ENCODE peak calls at places on chromosomes 13 and 19, in six cellular contexts. J is pancreas, M is osteocyte, B is A549, W is GM10248, F is glutamatergic neuron. Z is an unnamed sample.

GRCh38 chr13:42836930-42837329 is 55.5 kb downstream of the FAM216B start:
- DNase-seq in B (peak), W (no peak), J (no peak), F (no peak), M (no peak), Z (no peak)

GRCh38 chr13:36006347-36006746 is 124.8 kb downstream of the DCLK1 start:
- DNase-seq in B (no peak), F (no peak), W (no peak), J (no peak), M (no peak), Z (no peak)

GRCh38 chr13:107069107-107069776 is 501.3 kb upstream of the ARGLU1 start:
- DNase-seq in J (no peak), B (peak), F (no peak), W (no peak), M (no peak), Z (no peak)

GRCh38 chr19:39223703-39224279 is 19.7 kb upstream of the SYCN start:
- DNase-seq in J (no peak), W (no peak), F (no peak), B (no peak), M (no peak), Z (peak)

GRCh38 chr13:88031980-88032562 is 360.9 kb downstream of the SLITRK5 start:
- DNase-seq in F (no peak), J (no peak), M (no peak), W (no peak), B (no peak), Z (no peak)

GRCh38 chr19:13920940-13921744 is 15.1 kb downstream of the CC2D1A start:
- DNase-seq in M (no peak), B (peak), J (no peak), F (no peak), W (no peak), Z (no peak)

GRCh38 chr13:112956516-112957294 is 12.3 kb upstream of the MCF2L start:
- DNase-seq in W (no peak), B (no peak), J (peak), M (no peak), F (no peak), Z (no peak)

GRCh38 chr13:108679989-108680388 is 50.6 kb downstream of the MYO16 start:
- DNase-seq in W (no peak), B (no peak), F (no peak), M (no peak), J (no peak), Z (no peak)

GRCh38 chr13:33825083-33825482 is 7.1 kb downstream of the RFC3 start:
- DNase-seq in F (no peak), B (no peak), M (no peak), J (no peak), W (no peak), Z (no peak)

GRCh38 chr19:36215276-36216171 is 618 bp downstream of the ZNF146 start:
- DNase-seq in B (peak), W (peak), F (peak), J (no peak), M (no peak), Z (no peak)

DNA sequence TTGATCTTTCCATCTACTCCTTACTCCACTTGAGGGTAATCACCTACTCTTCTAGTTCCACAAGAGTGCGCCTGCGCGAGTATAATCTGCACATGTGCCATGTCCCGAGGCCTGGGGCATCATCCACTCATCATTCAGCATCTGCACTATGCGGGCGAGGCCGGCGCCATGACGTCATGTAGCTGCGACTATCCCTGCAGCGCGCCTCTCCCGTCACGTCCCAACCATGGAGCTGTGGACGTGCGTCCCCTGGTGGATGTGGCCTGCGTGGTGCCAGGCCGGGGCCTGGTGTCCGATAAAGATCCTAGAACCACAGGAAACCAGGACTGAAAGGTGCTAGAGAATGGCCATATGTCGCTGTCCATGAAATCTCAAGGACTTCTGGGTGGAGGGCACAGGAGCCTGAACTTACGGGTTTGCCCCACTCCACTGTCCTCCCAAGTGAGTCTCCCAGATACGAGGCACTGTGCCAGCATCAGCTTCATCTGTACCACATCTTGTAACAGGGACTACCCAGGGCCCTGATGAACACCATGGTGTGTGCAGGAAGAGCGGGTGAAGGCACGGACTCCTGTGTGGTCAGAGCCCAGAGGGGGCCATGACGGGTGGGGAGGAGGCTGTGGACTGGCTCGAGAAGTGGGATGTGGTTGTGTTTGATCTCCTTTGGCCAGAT is 2.7 kb upstream of the KLK2 start:
- DNase-seq in M (no peak), B (peak), W (no peak), F (no peak), J (peak), Z (no peak)
- TF ChIP-seq CTCF in M (no peak), B (peak), W (no peak), F (no peak), J (no peak), Z (no peak)

GRCh38 chr19:48812094-48812929 is 1.5 kb upstream of the BCAT2 start:
- DNase-seq in M (peak), J (peak), W (peak), F (peak), B (peak), Z (peak)
- TF ChIP-seq CTCF in M (no peak), J (no peak), W (no peak), F (no peak), B (no peak), Z (no peak)

DNA sequence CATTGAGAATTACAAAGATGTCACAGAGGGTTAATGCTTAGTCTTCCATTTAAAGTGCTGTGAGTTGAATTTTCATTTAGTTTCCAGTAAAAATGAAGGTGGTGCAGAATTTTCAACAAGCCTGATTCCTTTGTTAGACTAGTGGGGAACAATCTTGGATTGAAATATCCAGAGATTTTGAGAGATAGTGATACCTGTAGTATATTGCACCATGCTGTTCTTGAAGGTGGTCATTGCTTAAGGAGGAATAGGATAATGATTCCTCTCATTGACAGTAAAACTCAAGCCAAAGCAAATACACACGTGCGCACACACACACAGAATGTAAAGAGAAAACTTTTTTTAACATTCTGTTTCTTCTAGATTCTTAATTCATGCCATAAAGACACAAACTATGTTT is 5.3 kb downstream of the PCDH17 start:
- DNase-seq in W (no peak), F (no peak), J (no peak), B (no peak), M (no peak), Z (no peak)
- TF ChIP-seq CTCF in W (no peak), F (no peak), J (no peak), B (no peak), M (no peak), Z (no peak)

DNA sequence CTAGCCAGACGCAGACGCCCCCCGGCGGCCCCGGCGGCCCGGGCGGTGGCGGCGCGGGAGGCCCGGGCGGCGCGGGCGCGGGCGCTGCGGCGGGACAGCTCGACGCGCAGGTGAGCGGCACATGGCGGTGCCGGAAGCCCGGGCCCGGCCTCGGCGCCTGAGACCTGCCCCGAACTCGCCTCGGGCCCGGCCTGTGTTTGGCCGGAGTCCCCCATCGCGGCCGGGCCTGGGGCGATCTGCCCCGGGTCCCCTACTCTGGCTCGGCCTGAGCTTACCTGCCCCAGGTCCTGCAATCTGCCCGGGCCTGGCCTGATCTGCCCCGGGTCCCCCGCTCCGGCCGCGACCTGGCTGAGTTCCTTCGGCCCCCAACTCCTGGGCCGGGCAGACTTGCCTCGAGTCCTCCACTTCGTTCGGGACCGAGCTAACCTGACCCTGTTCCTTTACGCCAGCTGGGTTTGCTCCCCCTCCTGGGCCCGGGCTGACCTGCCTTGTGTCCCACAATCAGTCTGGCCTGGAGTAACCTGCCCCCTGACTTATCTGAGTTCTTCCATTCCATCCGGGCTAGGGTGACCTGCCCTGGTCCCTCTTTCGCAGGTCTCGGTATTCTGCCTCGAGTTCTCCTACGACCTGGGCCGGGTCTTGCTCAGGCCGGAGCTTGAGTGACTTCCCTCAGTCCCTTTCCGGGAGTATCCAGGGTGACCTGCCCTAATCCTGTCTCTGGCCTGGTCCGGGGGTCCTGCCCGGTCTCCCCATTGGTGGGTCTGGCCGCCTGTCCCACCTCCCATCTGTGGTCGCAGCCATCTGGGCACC is 777 bp downstream of the UPF1 start:
- DNase-seq in W (no peak), F (peak), J (peak), B (peak), M (no peak), Z (peak)
- TF ChIP-seq CTCF in W (peak), F (no peak), J (no peak), B (no peak), M (no peak), Z (no peak)

GRCh38 chr13:96141032-96141431 is 51.1 kb downstream of the HS6ST3 start:
- DNase-seq in M (no peak), W (no peak), B (peak), F (no peak), J (no peak), Z (no peak)
- TF ChIP-seq CTCF in M (peak), W (no peak), B (peak), F (no peak), J (no peak), Z (no peak)

GRCh38 chr19:53945998-53946397 is 16.7 kb upstream of the CACNG8 start:
- DNase-seq in M (no peak), B (no peak), F (no peak), W (no peak), J (no peak), Z (no peak)

GRCh38 chr19:53945441-53945840 is 17.3 kb upstream of the CACNG8 start:
- DNase-seq in B (peak), F (peak), M (no peak), J (no peak), W (no peak), Z (peak)

GRCh38 chr19:53944416-53944815 is 18.3 kb upstream of the CACNG8 start:
- DNase-seq in M (no peak), W (no peak), F (no peak), J (no peak), B (no peak), Z (no peak)

GRCh38 chr19:53944933-53945332 is 17.8 kb upstream of the CACNG8 start:
- DNase-seq in M (no peak), W (no peak), J (no peak), F (no peak), B (no peak), Z (no peak)

DNA sequence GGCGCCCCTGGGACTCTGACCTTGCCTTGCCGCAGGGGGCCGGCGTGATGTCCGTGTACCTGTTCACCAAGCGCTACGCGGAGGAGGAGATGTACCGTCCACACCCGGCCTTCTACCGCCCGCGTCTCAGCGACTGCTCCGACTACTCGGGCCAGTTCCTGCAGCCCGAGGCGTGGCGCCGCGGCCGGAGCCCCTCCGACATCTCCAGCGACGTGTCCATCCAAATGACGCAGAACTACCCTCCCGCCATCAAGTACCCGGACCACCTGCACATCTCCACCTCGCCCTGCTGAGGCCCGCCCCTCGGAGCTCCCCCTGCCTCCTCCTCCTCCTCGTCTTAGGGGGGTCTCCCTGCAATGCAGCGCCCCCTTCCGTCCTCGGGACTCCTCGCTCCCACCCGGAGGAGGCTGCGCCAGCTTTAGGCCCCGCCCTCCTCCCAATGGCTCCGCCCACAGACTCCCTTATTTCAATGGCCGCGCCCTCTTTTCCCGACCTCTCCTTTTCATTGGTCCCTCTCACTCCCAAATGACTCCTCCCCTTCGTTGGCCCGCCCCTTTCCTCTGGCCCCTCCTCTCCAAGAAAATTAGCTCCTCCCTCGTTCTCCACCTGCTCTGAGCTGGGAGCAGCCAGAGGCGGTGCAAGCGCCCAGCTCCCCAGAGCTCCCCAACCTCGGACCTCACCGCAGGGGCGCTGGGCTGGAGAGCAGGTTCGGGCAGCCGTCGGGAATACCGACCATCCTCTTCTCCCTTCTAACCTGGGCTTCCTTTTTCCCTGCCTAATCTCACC is 20.5 kb upstream of the CACNG8 start:
- DNase-seq in F (peak), M (no peak), W (no peak), B (peak), J (no peak), Z (peak)
- TF ChIP-seq CTCF in F (peak), M (no peak), W (no peak), B (no peak), J (no peak), Z (peak)

DNA sequence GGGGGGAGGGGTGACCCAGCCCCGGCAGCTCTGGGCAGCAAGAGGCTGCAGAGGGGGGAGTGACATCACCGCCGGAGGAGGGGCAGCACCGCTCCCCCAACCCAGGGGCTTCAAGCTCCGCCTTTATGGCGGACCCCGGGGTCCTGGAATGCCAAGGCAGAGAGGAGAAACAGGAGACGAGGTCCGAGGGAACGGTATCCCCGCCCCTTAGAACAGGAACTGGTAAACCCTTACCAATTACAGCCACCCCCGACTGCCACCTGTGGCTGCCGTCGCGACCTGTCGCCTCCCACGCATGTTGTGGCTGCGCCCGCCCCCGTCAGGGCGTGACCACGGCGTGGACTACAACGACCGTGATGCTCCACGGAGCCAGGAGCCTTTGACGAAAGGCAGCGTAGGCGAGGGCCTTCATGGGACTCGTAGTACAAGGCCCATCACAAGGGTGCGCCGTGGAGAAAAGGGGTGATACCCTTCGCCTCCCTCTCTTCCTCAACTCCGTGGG is 4.1 kb upstream of the KCNC3 start:
- DNase-seq in F (peak), W (peak), B (peak), M (peak), J (peak), Z (no peak)
- TF ChIP-seq CTCF in F (no peak), W (no peak), B (no peak), M (no peak), J (no peak), Z (no peak)

GRCh38 chr13:75906315-75906714 is 270.2 kb downstream of the LMO7 start:
- DNase-seq in J (no peak), B (no peak), W (no peak), M (no peak), F (no peak), Z (no peak)
- TF ChIP-seq CTCF in J (no peak), B (no peak), W (no peak), M (no peak), F (no peak), Z (no peak)

GRCh38 chr19:29247051-29247450 is 34.1 kb upstream of the UQCRFS1 start:
- DNase-seq in J (no peak), M (no peak), W (no peak), B (no peak), F (no peak), Z (no peak)
- TF ChIP-seq CTCF in J (no peak), M (no peak), W (no peak), B (no peak), F (no peak), Z (no peak)

DNA sequence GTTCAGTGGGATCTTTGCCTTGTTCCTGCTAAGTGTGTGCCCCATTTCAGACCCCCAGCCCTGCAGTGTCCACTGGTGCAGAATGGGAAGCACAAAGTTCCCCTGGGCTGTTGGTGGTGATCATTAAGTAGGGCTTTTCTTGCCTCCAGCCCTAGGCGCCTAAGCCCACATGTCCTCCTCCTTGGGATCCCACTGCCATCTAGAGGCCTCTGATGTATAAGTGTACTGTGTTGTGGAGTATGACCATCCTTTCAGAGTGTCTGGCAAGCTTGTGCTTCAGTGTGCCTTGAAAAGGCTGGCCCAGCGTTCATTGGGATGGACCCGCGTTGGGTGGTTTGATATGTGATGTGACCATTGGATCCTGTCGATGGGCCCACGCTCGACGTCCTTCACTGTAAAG is 71.2 kb downstream of the WASF3 start:
- DNase-seq in F (no peak), J (no peak), M (no peak), B (peak), W (no peak), Z (no peak)
- TF ChIP-seq CTCF in F (no peak), J (no peak), M (peak), B (no peak), W (no peak), Z (no peak)

Z was measured in endothelial cell.